ENCODE peak calls at places on chromosomes 12 and 14, in eight cellular contexts. A, C, V, W, D, Y, J and E are unnamed samples.

GRCh38 chr12:26360062-26360461 is 164.7 kb downstream of the SSPN start:
- DNase-seq in W (no peak), J (no peak), V (no peak), Y (no peak), D (no peak), A (no peak), C (peak), E (no peak)

GRCh38 chr14:34804933-34805332 is 70.2 kb downstream of the BAZ1A start:
- DNase-seq in W (no peak), C (no peak), A (no peak), J (no peak), Y (no peak), V (no peak), D (no peak), E (no peak)

GRCh38 chr14:64806202-64806861 is 73.4 kb downstream of the SPTB start:
- DNase-seq in V (peak), W (peak), Y (no peak), A (no peak), D (peak), J (no peak), C (no peak), E (peak)

GRCh38 chr12:4824415-4824814 is 85.3 kb upstream of the KCNA1 start:
- DNase-seq in J (no peak), V (peak), D (peak), A (no peak), C (no peak), Y (no peak), W (no peak), E (peak)

GRCh38 chr14:30935445-30935844 is 61.1 kb downstream of the COCH start:
- DNase-seq in C (no peak), Y (no peak), W (no peak), J (no peak), D (no peak), A (no peak), V (peak), E (no peak)

GRCh38 chr12:79233341-79233761 is 368.8 kb downstream of the SYT1 start:
- DNase-seq in A (no peak), D (no peak), Y (no peak), V (no peak), J (no peak), W (no peak), C (no peak), E (no peak)

GRCh38 chr12:70243510-70244331 is 488 bp downstream of the CNOT2 start:
- DNase-seq in A (peak), Y (peak), J (peak), V (peak), W (no peak), C (peak), D (peak), E (peak)

GRCh38 chr14:104797112-104798044 is 1.8 kb upstream of the AKT1 start:
- DNase-seq in W (no peak), D (no peak), A (no peak), V (no peak), C (no peak), J (no peak), Y (no peak), E (no peak)

GRCh38 chr12:85308374-85308773 is 28.4 kb downstream of the ALX1 start:
- DNase-seq in D (no peak), Y (no peak), J (no peak), C (no peak), A (no peak), W (no peak), V (no peak), E (no peak)

GRCh38 chr14:95679995-95680735 is 6.1 kb upstream of the TCL1B start:
- DNase-seq in C (no peak), W (no peak), Y (no peak), V (no peak), J (no peak), A (no peak), D (no peak), E (no peak)

GRCh38 chr12:121214855-121215745 is 5.2 kb downstream of the P2RX4 start:
- DNase-seq in W (no peak), V (peak), Y (no peak), C (peak), D (peak), A (no peak), J (no peak), E (peak)

GRCh38 chr12:10213168-10214130 is 772 bp downstream of the GABARAPL1 start:
- DNase-seq in A (peak), J (peak), W (peak), V (no peak), Y (peak), C (peak), D (peak), E (peak)

GRCh38 chr12:71299541-71300376 is 139.8 kb upstream of the LGR5 start:
- DNase-seq in W (no peak), A (no peak), C (no peak), V (no peak), J (peak), D (no peak), Y (no peak), E (no peak)

GRCh38 chr12:76259071-76259470 is 89.1 kb downstream of the BBS10 start:
- DNase-seq in C (no peak), Y (no peak), V (no peak), D (no peak), W (no peak), A (no peak), J (no peak), E (no peak)

GRCh38 chr12:92036771-92037453 is 108.7 kb downstream of the BTG1 start:
- DNase-seq in A (no peak), W (no peak), V (no peak), J (no peak), Y (no peak), C (no peak), D (peak), E (no peak)